ENCODE peak calls at places on chromosomes 1 and 21, in five cellular contexts. One of them, this sample, is unnamed.

GRCh38 chr1:3029991-3030662 is 8.9 kb downstream of the ACTRT2 start:
- DNase-seq in A549: no peak
- DNase-seq in K562: no peak
- DNase-seq in GM12878: no peak
- DNase-seq in HepG2: no peak
- DNase-seq in this sample: no peak

GRCh38 chr1:6347641-6348487 is 45.7 kb downstream of the ACOT7 start:
- DNase-seq in A549: peak
- DNase-seq in K562: peak
- DNase-seq in GM12878: no peak
- DNase-seq in HepG2: peak
- DNase-seq in this sample: peak

GRCh38 chr1:246784621-246785535 is 60.7 kb downstream of the SCCPDH start:
- DNase-seq in A549: no peak
- DNase-seq in K562: no peak
- DNase-seq in GM12878: no peak
- DNase-seq in HepG2: no peak
- DNase-seq in this sample: peak

GRCh38 chr1:219833214-219833816 is 95.0 kb downstream of the SLC30A10 start:
- DNase-seq in A549: no peak
- DNase-seq in K562: no peak
- DNase-seq in GM12878: no peak
- DNase-seq in HepG2: no peak
- DNase-seq in this sample: no peak

GRCh38 chr1:103256490-103256889 is 148.2 kb upstream of the COL11A1 start:
- DNase-seq in A549: no peak
- DNase-seq in K562: no peak
- DNase-seq in GM12878: no peak
- DNase-seq in HepG2: no peak
- DNase-seq in this sample: no peak

GRCh38 chr1:210754931-210755670 is 378.8 kb downstream of the KCNH1 start:
- DNase-seq in A549: no peak
- DNase-seq in K562: no peak
- DNase-seq in GM12878: no peak
- DNase-seq in HepG2: no peak
- DNase-seq in this sample: no peak

GRCh38 chr1:241926141-241926540 is 31.4 kb upstream of the BECN2 start:
- DNase-seq in A549: no peak
- DNase-seq in K562: no peak
- DNase-seq in GM12878: no peak
- DNase-seq in HepG2: no peak
- DNase-seq in this sample: no peak

GRCh38 chr1:93275634-93276295 is 69.9 kb upstream of the DR1 start:
- DNase-seq in A549: peak
- DNase-seq in K562: no peak
- DNase-seq in GM12878: no peak
- DNase-seq in HepG2: peak
- DNase-seq in this sample: no peak

GRCh38 chr1:54144366-54144765 is 8.4 kb downstream of the CDCP2 start:
- DNase-seq in A549: no peak
- DNase-seq in K562: no peak
- DNase-seq in GM12878: no peak
- DNase-seq in HepG2: no peak
- DNase-seq in this sample: no peak

GRCh38 chr1:18929686-18930085 is 26.8 kb downstream of the IFFO2 start:
- DNase-seq in A549: no peak
- DNase-seq in K562: no peak
- DNase-seq in GM12878: no peak
- DNase-seq in HepG2: no peak
- DNase-seq in this sample: no peak

GRCh38 chr1:54069792-54070548 is 16.6 kb downstream of the TCEANC2 start:
- DNase-seq in A549: peak
- DNase-seq in K562: peak
- DNase-seq in GM12878: no peak
- DNase-seq in HepG2: peak
- DNase-seq in this sample: peak

GRCh38 chr1:229952670-229953520 is 114.1 kb upstream of the GALNT2 start:
- DNase-seq in A549: no peak
- DNase-seq in K562: no peak
- DNase-seq in GM12878: no peak
- DNase-seq in HepG2: no peak
- DNase-seq in this sample: no peak

GRCh38 chr1:175016073-175016722 is 7.0 kb downstream of the MRPS14 start:
- DNase-seq in A549: no peak
- DNase-seq in K562: no peak
- DNase-seq in GM12878: no peak
- DNase-seq in HepG2: no peak
- DNase-seq in this sample: no peak

GRCh38 chr1:206427296-206427695 is 43.0 kb upstream of the IKBKE start:
- DNase-seq in A549: no peak
- DNase-seq in K562: no peak
- DNase-seq in GM12878: no peak
- DNase-seq in HepG2: no peak
- DNase-seq in this sample: no peak

GRCh38 chr1:239717097-239718051 is 331.0 kb downstream of the CHRM3 start:
- DNase-seq in A549: peak
- DNase-seq in K562: no peak
- DNase-seq in GM12878: no peak
- DNase-seq in HepG2: no peak
- DNase-seq in this sample: peak

GRCh38 chr21:45821315-45822001 is 160.1 kb upstream of the COL6A1 start:
- DNase-seq in A549: no peak
- DNase-seq in K562: no peak
- DNase-seq in GM12878: no peak
- DNase-seq in HepG2: no peak
- DNase-seq in this sample: no peak

GRCh38 chr1:179061360-179062282 is 20.2 kb upstream of the TOR3A start:
- DNase-seq in A549: peak
- DNase-seq in K562: no peak
- DNase-seq in GM12878: no peak
- DNase-seq in HepG2: no peak
- DNase-seq in this sample: no peak

GRCh38 chr1:107782192-107782845 is 182.7 kb downstream of the VAV3 start:
- DNase-seq in A549: peak
- DNase-seq in K562: peak
- DNase-seq in GM12878: no peak
- DNase-seq in HepG2: peak
- DNase-seq in this sample: peak

GRCh38 chr1:36534711-36535412 is 52.1 kb upstream of the CSF3R start:
- DNase-seq in A549: no peak
- DNase-seq in K562: no peak
- DNase-seq in GM12878: no peak
- DNase-seq in HepG2: no peak
- DNase-seq in this sample: no peak

GRCh38 chr21:42737969-42738590 is 84.7 kb downstream of the PDE9A start:
- DNase-seq in A549: no peak
- DNase-seq in K562: no peak
- DNase-seq in GM12878: no peak
- DNase-seq in HepG2: peak
- DNase-seq in this sample: peak

GRCh38 chr1:64915381-64916274 is 50.7 kb downstream of the JAK1 start:
- DNase-seq in A549: peak
- DNase-seq in K562: no peak
- DNase-seq in GM12878: no peak
- DNase-seq in HepG2: peak
- DNase-seq in this sample: no peak

GRCh38 chr1:235073331-235073967 is 55.2 kb downstream of the TOMM20 start:
- DNase-seq in A549: peak
- DNase-seq in K562: no peak
- DNase-seq in GM12878: no peak
- DNase-seq in HepG2: peak
- DNase-seq in this sample: no peak

GRCh38 chr1:1832820-1833219 is 54.5 kb upstream of the NADK start:
- DNase-seq in A549: peak
- DNase-seq in K562: no peak
- DNase-seq in GM12878: no peak
- DNase-seq in HepG2: peak
- DNase-seq in this sample: no peak

GRCh38 chr1:181391297-181391905 is 91.9 kb upstream of the CACNA1E start:
- DNase-seq in A549: no peak
- DNase-seq in K562: no peak
- DNase-seq in GM12878: no peak
- DNase-seq in HepG2: no peak
- DNase-seq in this sample: no peak

GRCh38 chr1:40661678-40662077 is 3.8 kb downstream of the RIMS3 start:
- DNase-seq in A549: no peak
- DNase-seq in K562: no peak
- DNase-seq in GM12878: no peak
- DNase-seq in HepG2: no peak
- DNase-seq in this sample: no peak

GRCh38 chr21:37057614-37058013 is 15.3 kb downstream of the PIGP start:
- DNase-seq in A549: no peak
- DNase-seq in K562: no peak
- DNase-seq in GM12878: no peak
- DNase-seq in HepG2: no peak
- DNase-seq in this sample: no peak

GRCh38 chr1:94247146-94248094 is 10.0 kb upstream of the ARHGAP29 start:
- DNase-seq in A549: peak
- DNase-seq in K562: peak
- DNase-seq in GM12878: no peak
- DNase-seq in HepG2: peak
- DNase-seq in this sample: peak

GRCh38 chr1:203589201-203589600 is 37.4 kb upstream of the ATP2B4 start:
- DNase-seq in A549: no peak
- DNase-seq in K562: no peak
- DNase-seq in GM12878: no peak
- DNase-seq in HepG2: no peak
- DNase-seq in this sample: no peak

DNA sequence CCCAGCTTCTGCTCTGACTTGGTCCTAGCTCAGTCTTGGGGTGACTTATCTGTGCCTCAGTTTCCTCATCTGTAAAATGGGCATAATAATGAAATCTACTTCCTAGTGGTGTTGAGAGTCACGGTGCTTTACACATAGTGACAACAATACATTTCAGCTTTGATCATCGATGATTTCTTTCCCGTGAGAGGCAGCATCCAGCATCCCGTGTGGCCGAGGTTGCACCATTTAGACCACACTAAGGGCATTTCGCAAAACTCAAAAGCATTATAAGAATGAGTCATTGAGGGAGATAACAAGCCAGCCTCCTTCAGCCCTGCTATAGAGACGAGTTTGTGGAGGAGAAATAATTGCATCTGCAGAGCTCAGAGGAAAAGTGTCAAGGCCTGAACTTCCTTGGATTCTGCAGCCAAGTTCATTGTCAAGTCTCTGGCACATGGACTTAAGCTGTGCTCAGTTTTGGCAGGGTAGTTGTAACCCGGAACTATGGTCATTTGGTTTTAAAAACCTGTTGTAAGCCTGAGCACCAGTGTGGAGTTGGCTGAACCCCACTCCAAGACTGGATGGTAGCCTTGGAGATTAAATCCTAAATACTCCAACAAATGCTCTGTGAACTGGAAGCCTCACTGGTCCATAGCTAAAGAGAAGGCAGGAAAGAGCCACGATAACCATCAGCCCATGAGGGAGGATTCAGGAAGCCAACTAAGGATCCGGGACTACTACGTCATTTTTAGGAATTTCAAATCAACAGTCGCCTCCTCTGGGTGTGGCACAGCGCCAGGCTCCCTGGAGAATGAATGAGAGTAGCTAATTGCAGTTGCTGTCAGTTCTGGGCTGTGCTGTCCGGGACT is 64.2 kb downstream of the TCP10L start:
- DNase-seq in A549: peak
- DNase-seq in K562: no peak
- DNase-seq in GM12878: no peak
- DNase-seq in HepG2: no peak
- DNase-seq in this sample: peak
- TF ChIP-seq POLR2A in A549: no peak
- TF ChIP-seq POLR2A in K562: no peak
- TF ChIP-seq POLR2A in GM12878: no peak
- TF ChIP-seq POLR2A in HepG2: no peak
- TF ChIP-seq POLR2A in this sample: no peak

GRCh38 chr1:187261637-187262036 is 432.9 kb downstream of the PLA2G4A start:
- DNase-seq in A549: no peak
- DNase-seq in K562: no peak
- DNase-seq in GM12878: no peak
- DNase-seq in HepG2: no peak
- DNase-seq in this sample: no peak
- TF ChIP-seq MYC in A549: no peak
- TF ChIP-seq MYC in K562: no peak
- TF ChIP-seq MYC in GM12878: no peak
- TF ChIP-seq MYC in HepG2: no peak
- TF ChIP-seq MYC in this sample: no peak

DNA sequence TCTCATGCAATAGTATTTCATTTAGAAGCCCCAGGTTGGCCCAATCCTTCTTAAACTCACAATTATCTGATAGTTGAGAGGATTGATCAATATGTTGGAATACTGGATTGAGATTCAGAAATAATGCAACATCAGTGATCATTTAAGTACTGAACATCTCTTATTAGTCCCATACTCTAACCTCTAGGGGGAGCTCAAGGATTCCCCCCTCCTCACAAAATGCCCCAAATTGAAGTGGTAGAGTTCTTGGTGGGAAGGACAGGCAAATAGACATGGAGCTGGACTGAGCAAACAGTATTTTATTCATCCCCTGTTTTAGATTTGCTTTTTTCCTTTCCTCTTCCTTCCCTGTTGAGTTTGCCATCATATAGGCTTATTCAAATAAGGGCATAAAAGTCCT is 62.8 kb downstream of the NGF start:
- DNase-seq in A549: peak
- DNase-seq in K562: peak
- DNase-seq in GM12878: no peak
- DNase-seq in HepG2: no peak
- DNase-seq in this sample: peak
- TF ChIP-seq CTCF in A549: peak
- TF ChIP-seq CTCF in K562: peak
- TF ChIP-seq CTCF in GM12878: peak
- TF ChIP-seq CTCF in HepG2: no peak
- TF ChIP-seq CTCF in this sample: peak

GRCh38 chr1:51875291-51875772 is 3.2 kb downstream of the NRDC start:
- DNase-seq in A549: no peak
- DNase-seq in K562: peak
- DNase-seq in GM12878: no peak
- DNase-seq in HepG2: no peak
- DNase-seq in this sample: no peak
- TF ChIP-seq POLR2A in A549: no peak
- TF ChIP-seq POLR2A in K562: peak
- TF ChIP-seq POLR2A in GM12878: no peak
- TF ChIP-seq POLR2A in HepG2: no peak
- TF ChIP-seq POLR2A in this sample: no peak

GRCh38 chr1:163824006-163824405 is 502.3 kb downstream of the NUF2 start:
- DNase-seq in A549: no peak
- DNase-seq in K562: no peak
- DNase-seq in GM12878: no peak
- DNase-seq in HepG2: no peak
- DNase-seq in this sample: no peak
- TF ChIP-seq MYC in A549: no peak
- TF ChIP-seq MYC in K562: no peak
- TF ChIP-seq MYC in GM12878: no peak
- TF ChIP-seq MYC in HepG2: no peak
- TF ChIP-seq MYC in this sample: no peak

GRCh38 chr1:70745199-70745598 is 302.4 kb downstream of the PTGER3 start:
- DNase-seq in A549: no peak
- DNase-seq in K562: no peak
- DNase-seq in GM12878: no peak
- DNase-seq in HepG2: peak
- DNase-seq in this sample: peak
- TF ChIP-seq CTCF in A549: no peak
- TF ChIP-seq CTCF in K562: peak
- TF ChIP-seq CTCF in GM12878: peak
- TF ChIP-seq CTCF in HepG2: peak
- TF ChIP-seq CTCF in this sample: peak

This sample was measured in NB4.